ENCODE peak calls at places on chromosome 18, in six cellular contexts. G is neural progenitor cell, O is PC-9, D is spleen, A is OCI-LY7, B is K562. E is an unnamed sample.

GRCh38 chr18:3058328-3059191 is 45.6 kb upstream of the LPIN2 start:
- DNase-seq in A (no peak), D (no peak), G (no peak), O (no peak), B (no peak), E (no peak)

GRCh38 chr18:41954827-41955613 is at the start of gene PIK3C3:
- DNase-seq in B (peak; percentile 96), G (peak; percentile 95), D (peak; percentile 97), O (peak; percentile 87), A (peak; percentile 92), E (peak; percentile 98)

GRCh38 chr18:71799016-71799673 is 745.0 kb downstream of the CBLN2 start:
- DNase-seq in D (no peak), O (no peak), B (no peak), A (no peak), G (no peak), E (no peak)

GRCh38 chr18:31241900-31242409 is 76.0 kb upstream of the DSG1 start:
- DNase-seq in D (no peak), A (no peak), O (peak; percentile 63), B (peak; percentile 36), G (peak; percentile 71), E (no peak)

GRCh38 chr18:6210349-6211173 is 204.2 kb downstream of the L3MBTL4 start:
- DNase-seq in D (no peak), G (no peak), A (no peak), O (no peak), B (no peak), E (no peak)

GRCh38 chr18:74396252-74397204 is 60.6 kb downstream of the DIPK1C start:
- DNase-seq in D (no peak), O (no peak), B (no peak), A (no peak), G (no peak), E (no peak)

GRCh38 chr18:74488864-74489263 is 7.3 kb upstream of the CNDP2 start:
- DNase-seq in G (no peak), B (peak; percentile 42), D (no peak), A (no peak), O (no peak), E (no peak)

GRCh38 chr18:6401687-6402086 is 13.0 kb downstream of the L3MBTL4 start:
- DNase-seq in G (peak; percentile 62), O (no peak), B (no peak), D (no peak), A (no peak), E (no peak)

GRCh38 chr18:63197246-63197791 is 122.2 kb downstream of the BCL2 start:
- DNase-seq in B (no peak), G (no peak), D (no peak), O (no peak), A (peak; percentile 7), E (no peak)
- H3K4me1 ChIP-seq in B (peaks cover 6% of the 10 kb centered on the region), G (no peaks in the 10 kb centered on the region), D (peaks cover 60% of the 10 kb centered on the region), O (no peaks in the 10 kb centered on the region), A (peaks cover 10% of the 10 kb centered on the region), E (no peaks in the 10 kb centered on the region)

GRCh38 chr18:48784654-48785053 is 166.1 kb downstream of the SMAD7 start:
- DNase-seq in O (no peak), B (no peak), G (no peak), D (peak; percentile 73), A (no peak), E (no peak)
- H3K27ac ChIP-seq in O (no peak overlapping the region), B (no peak overlapping the region), G (no peak overlapping the region), D (no peak overlapping the region), A (peak overlapping the region; percentile 98), E (no peak overlapping the region)

GRCh38 chr18:57440331-57441101 is 5.3 kb downstream of the ONECUT2 start:
- DNase-seq in B (no peak), G (peak; percentile 68), D (no peak), A (no peak), O (no peak), E (no peak)

GRCh38 chr18:57438669-57439616 is 3.8 kb downstream of the ONECUT2 start:
- DNase-seq in A (no peak), O (no peak), D (no peak), B (no peak), G (peak; percentile 46), E (no peak)

GRCh38 chr18:57439617-57439975 is 4.4 kb downstream of the ONECUT2 start:
- DNase-seq in A (no peak), O (no peak), D (no peak), B (no peak), G (peak; percentile 84), E (no peak)

GRCh38 chr18:57441395-57441794 is 6.2 kb downstream of the ONECUT2 start:
- DNase-seq in A (no peak), D (no peak), B (no peak), O (no peak), G (peak; percentile 71), E (no peak)

GRCh38 chr18:57439985-57440330 is 4.8 kb downstream of the ONECUT2 start:
- DNase-seq in O (no peak), D (no peak), G (peak; percentile 40), B (no peak), A (no peak), E (no peak)
- H3K4me1 ChIP-seq in O (peaks cover 28% of the 10 kb centered on the region), D (peaks cover 65% of the 10 kb centered on the region), G (peaks cover 47% of the 10 kb centered on the region), B (peaks cover 25% of the 10 kb centered on the region), A (no peaks in the 10 kb centered on the region), E (peaks cover 41% of the 10 kb centered on the region)

DNA sequence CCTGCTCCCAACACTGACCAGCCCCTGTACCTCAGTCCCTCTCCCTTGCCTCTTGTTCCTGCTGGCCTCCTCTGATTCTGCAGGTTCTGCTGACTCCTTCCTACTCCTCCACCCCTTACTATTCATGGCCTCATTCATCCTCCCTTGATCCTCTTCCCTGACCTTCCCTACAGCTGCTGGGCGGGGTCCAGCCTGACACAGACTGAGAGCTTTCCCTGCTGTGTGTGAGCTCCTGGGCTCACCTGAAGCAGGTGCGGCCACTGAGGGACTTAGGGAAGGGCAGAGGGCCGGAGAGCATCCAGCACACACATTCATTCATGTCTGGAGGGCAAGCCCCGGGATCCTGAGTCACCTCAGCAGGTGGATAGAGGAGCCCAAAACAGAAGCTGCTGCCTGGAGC is 185.6 kb downstream of the CTIF start:
- DNase-seq in A (no peak), G (no peak), O (no peak), D (no peak), B (no peak), E (no peak)
- H3K27ac ChIP-seq in A (no peak overlapping the region), G (no peak overlapping the region), O (no peak overlapping the region), D (no peak overlapping the region), B (no peak overlapping the region), E (no peak overlapping the region)